ENCODE peak calls at places on chromosomes 3 and 15, in ten cellular contexts. A is naive thymus-derived CD8-positive, alpha-beta T cell; S is NCI-H2081; B is activated naive CD8-positive, alpha-beta T cell treated with anti-CD3 and anti-CD28 coated beads for 36 hours; H is HCEC 1CT; N is WTC11; Z is cardiac fibroblast; O is posterior cingulate gyrus; P is endodermal cell; V is NCI-H345. E is an unnamed sample.

GRCh38 chr15:101451192-101451799 is 38.2 kb downstream of the PCSK6 start:
- DNase-seq in A (no peak), S (no peak), B (peak), H (no peak), N (no peak), Z (peak), O (peak), P (peak), V (no peak), E (peak)

GRCh38 chr15:74863239-74864056 is 9.7 kb downstream of the SCAMP2 start:
- DNase-seq in A (peak), S (no peak), B (no peak), H (peak), N (no peak), Z (peak), O (no peak), P (no peak), V (no peak), E (no peak)

GRCh38 chr3:188946837-188947236 is 224.9 kb upstream of the TPRG1 start:
- DNase-seq in A (no peak), S (no peak), B (no peak), H (peak), N (no peak), Z (peak), O (no peak), P (no peak), V (no peak), E (peak)

GRCh38 chr3:17894434-17895060 is 152.1 kb upstream of the TBC1D5 start:
- DNase-seq in A (peak), S (peak), B (peak), H (peak), N (peak), Z (peak), O (no peak), P (peak), V (no peak), E (peak)

GRCh38 chr15:76380249-76380648 is 43.7 kb downstream of the ISL2 start:
- DNase-seq in A (no peak), S (no peak), B (no peak), H (peak), N (no peak), Z (no peak), O (no peak), P (no peak), V (no peak), E (no peak)

GRCh38 chr15:55060831-55061230 is 135.9 kb downstream of the RSL24D1 start:
- DNase-seq in A (no peak), S (no peak), B (no peak), H (no peak), N (no peak), Z (no peak), O (no peak), P (no peak), V (no peak), E (no peak)

GRCh38 chr3:37996785-37997301 is 6.3 kb downstream of the VILL start:
- DNase-seq in A (peak), S (peak), B (peak), H (peak), N (peak), Z (peak), O (peak), P (peak), V (peak), E (peak)

GRCh38 chr15:83631534-83631933 is 22.4 kb upstream of the ADAMTSL3 start:
- DNase-seq in A (no peak), S (no peak), B (no peak), H (no peak), N (no peak), Z (no peak), O (no peak), P (no peak), V (no peak), E (no peak)

GRCh38 chr15:65077981-65078352 is 1.4 kb downstream of the KBTBD13 start:
- DNase-seq in A (peak), S (no peak), B (peak), H (no peak), N (peak), Z (peak), O (no peak), P (peak), V (no peak), E (peak)

GRCh38 chr3:52246728-52247454 is 1.3 kb downstream of the PPM1M start:
- DNase-seq in A (no peak), S (no peak), B (no peak), H (no peak), N (no peak), Z (no peak), O (no peak), P (no peak), V (no peak), E (no peak)

GRCh38 chr3:23442598-23443383 is 239.7 kb downstream of the UBE2E2 start:
- DNase-seq in A (peak), S (no peak), B (no peak), H (peak), N (no peak), Z (peak), O (no peak), P (no peak), V (no peak), E (no peak)

GRCh38 chr3:140753865-140754754 is 76.2 kb downstream of the TRIM42 start:
- DNase-seq in A (no peak), S (no peak), B (no peak), H (no peak), N (no peak), Z (no peak), O (no peak), P (no peak), V (no peak), E (no peak)

GRCh38 chr3:152403632-152404066 is 134.9 kb downstream of the MBNL1 start:
- DNase-seq in A (no peak), S (no peak), B (no peak), H (no peak), N (no peak), Z (peak), O (peak), P (no peak), V (no peak), E (no peak)

GRCh38 chr3:174438501-174439156 is 420.5 kb upstream of the NAALADL2 start:
- DNase-seq in A (no peak), S (no peak), B (no peak), H (no peak), N (no peak), Z (peak), O (no peak), P (no peak), V (no peak), E (no peak)

GRCh38 chr3:31370681-31371080 is 162.0 kb upstream of the STT3B start:
- DNase-seq in A (no peak), S (no peak), B (no peak), H (no peak), N (no peak), Z (no peak), O (no peak), P (no peak), V (no peak), E (no peak)

GRCh38 chr15:38541046-38541445 is 23.6 kb downstream of the RASGRP1 start:
- DNase-seq in A (no peak), S (no peak), B (no peak), H (no peak), N (no peak), Z (no peak), O (no peak), P (no peak), V (no peak), E (no peak)

GRCh38 chr3:158768361-158768787 is 33.5 kb upstream of the MFSD1 start:
- DNase-seq in A (no peak), S (no peak), B (no peak), H (peak), N (peak), Z (peak), O (no peak), P (peak), V (no peak), E (no peak)

GRCh38 chr3:61828158-61828874 is 266.9 kb downstream of the PTPRG start:
- DNase-seq in A (no peak), S (no peak), B (no peak), H (no peak), N (no peak), Z (peak), O (no peak), P (no peak), V (no peak), E (peak)

GRCh38 chr3:127287840-127288239 is at the start of gene PRR20G:
- DNase-seq in A (no peak), S (no peak), B (no peak), H (no peak), N (peak), Z (no peak), O (no peak), P (peak), V (no peak), E (no peak)

GRCh38 chr3:128807186-128807830 is 72.1 kb upstream of the ACAD9 start:
- DNase-seq in A (no peak), S (no peak), B (no peak), H (no peak), N (no peak), Z (no peak), O (no peak), P (no peak), V (no peak), E (no peak)

GRCh38 chr15:91603681-91604080 is 249.8 kb upstream of the SLCO3A1 start:
- DNase-seq in A (no peak), S (no peak), B (no peak), H (no peak), N (no peak), Z (peak), O (no peak), P (no peak), V (peak), E (no peak)

GRCh38 chr3:183252108-183252782 is 808 bp upstream of the B3GNT5 start:
- DNase-seq in A (no peak), S (no peak), B (no peak), H (no peak), N (no peak), Z (no peak), O (no peak), P (no peak), V (no peak), E (no peak)

GRCh38 chr3:31793821-31794220 is 187.2 kb downstream of the OSBPL10 start:
- DNase-seq in A (no peak), S (no peak), B (no peak), H (no peak), N (no peak), Z (no peak), O (no peak), P (no peak), V (no peak), E (no peak)

GRCh38 chr3:107198522-107199271 is 178.5 kb upstream of the CCDC54 start:
- DNase-seq in A (no peak), S (no peak), B (no peak), H (no peak), N (no peak), Z (peak), O (peak), P (no peak), V (no peak), E (no peak)

GRCh38 chr3:197520311-197521276 is 35.2 kb downstream of the BDH1 start:
- DNase-seq in A (no peak), S (peak), B (no peak), H (no peak), N (peak), Z (peak), O (peak), P (peak), V (no peak), E (peak)

GRCh38 chr15:89768071-89768500 is 8.0 kb upstream of the MESP2 start:
- DNase-seq in A (no peak), S (no peak), B (no peak), H (no peak), N (no peak), Z (peak), O (no peak), P (no peak), V (no peak), E (no peak)

GRCh38 chr3:87354399-87354798 is 78.0 kb upstream of the POU1F1 start:
- DNase-seq in A (no peak), S (no peak), B (no peak), H (no peak), N (no peak), Z (no peak), O (no peak), P (no peak), V (no peak), E (no peak)

GRCh38 chr3:170835346-170835745 is 34.6 kb downstream of the RPL22L1 start:
- DNase-seq in A (no peak), S (no peak), B (no peak), H (no peak), N (no peak), Z (no peak), O (peak), P (no peak), V (peak), E (no peak)

GRCh38 chr15:99247063-99247462 is 2.3 kb downstream of the TTC23 start:
- DNase-seq in A (no peak), S (no peak), B (no peak), H (no peak), N (no peak), Z (no peak), O (no peak), P (no peak), V (no peak), E (no peak)

GRCh38 chr3:190831225-190831624 is 31.3 kb downstream of the GMNC start:
- DNase-seq in A (no peak), S (no peak), B (no peak), H (no peak), N (no peak), Z (no peak), O (no peak), P (no peak), V (no peak), E (no peak)

GRCh38 chr15:63015618-63016017 is 26.9 kb upstream of the TPM1 start:
- DNase-seq in A (no peak), S (no peak), B (no peak), H (peak), N (no peak), Z (peak), O (no peak), P (no peak), V (no peak), E (no peak)

GRCh38 chr15:63111481-63111880 is 10.2 kb upstream of the LACTB start:
- DNase-seq in A (no peak), S (no peak), B (no peak), H (no peak), N (no peak), Z (no peak), O (no peak), P (no peak), V (no peak), E (no peak)

GRCh38 chr3:196837819-196838420 is 29.8 kb upstream of the SENP5 start:
- DNase-seq in A (peak), S (peak), B (peak), H (peak), N (peak), Z (peak), O (peak), P (peak), V (peak), E (peak)

GRCh38 chr3:58898513-58898912 is 151.3 kb downstream of the CFAP20DC start:
- DNase-seq in A (no peak), S (no peak), B (no peak), H (no peak), N (no peak), Z (no peak), O (no peak), P (no peak), V (no peak), E (no peak)

GRCh38 chr15:32688151-32688639 is 29.6 kb upstream of the GREM1 start:
- DNase-seq in A (no peak), S (peak), B (no peak), H (no peak), N (no peak), Z (peak), O (no peak), P (no peak), V (peak), E (no peak)